ENCODE peak calls at places on chromosomes 4 and X, in nine cellular contexts. N, R, X, V, P, B, E, F and S are unnamed samples. For H3K9me3, the result is how much of the 10 kb centered on the place peaks cover.

GRCh38 chr4:79852305-79852730 is 220.7 kb downstream of the ANTXR2 start:
- DNase-seq in N (no peak), R (no peak), X (no peak), V (no peak), P (no peak), B (peak), E (peak), F (no peak), S (peak)

GRCh38 chr4:181645489-181645888 is 597.7 kb upstream of the TENM3 start:
- DNase-seq in N (no peak), R (no peak), X (no peak), V (no peak), P (no peak), B (no peak), E (peak), F (no peak), S (no peak)

GRCh38 chrX:8139713-8140112 is 31.4 kb downstream of the VCX2 start:
- DNase-seq in N (no peak), R (no peak), X (no peak), V (no peak), P (no peak), B (peak), E (peak), F (no peak), S (no peak)

GRCh38 chrX:123834116-123834515 is 25.7 kb upstream of the XIAP start:
- DNase-seq in N (no peak), R (no peak), X (no peak), V (no peak), P (no peak), B (no peak), E (no peak), F (no peak), S (no peak)

GRCh38 chr4:3502941-3503936 is 29.0 kb downstream of the LRPAP1 start:
- DNase-seq in N (no peak), R (no peak), X (no peak), V (no peak), P (no peak), B (no peak), E (no peak), F (no peak), S (no peak)

GRCh38 chr4:7323872-7324650 is 110.7 kb downstream of the PSAPL1 start:
- DNase-seq in N (no peak), R (no peak), X (no peak), V (no peak), P (peak), B (no peak), E (no peak), F (no peak), S (no peak)

GRCh38 chr4:152115794-152116193 is 355.0 kb upstream of the GATB start:
- DNase-seq in N (no peak), R (no peak), X (no peak), V (no peak), P (no peak), B (no peak), E (no peak), F (no peak), S (no peak)

GRCh38 chr4:184503869-184504300 is 29.5 kb upstream of the IRF2 start:
- DNase-seq in N (no peak), R (peak), X (no peak), V (no peak), P (no peak), B (no peak), E (peak), F (no peak), S (no peak)

GRCh38 chrX:2708016-2708415 is 16.9 kb downstream of the CD99 start:
- DNase-seq in N (no peak), R (peak), X (peak), V (no peak), P (no peak), B (no peak), E (no peak), F (no peak), S (no peak)

GRCh38 chr4:176013466-176014247 is 52.0 kb upstream of the WDR17 start:
- DNase-seq in N (no peak), R (peak), X (no peak), V (no peak), P (no peak), B (no peak), E (no peak), F (no peak), S (no peak)

GRCh38 chr4:75920327-75920726 is 18.1 kb upstream of the PPEF2 start:
- DNase-seq in N (no peak), R (no peak), X (peak), V (no peak), P (no peak), B (no peak), E (no peak), F (no peak), S (peak)

GRCh38 chr4:19130836-19131235 is 1109.3 kb upstream of the LCORL start:
- DNase-seq in N (no peak), R (no peak), X (no peak), V (no peak), P (no peak), B (no peak), E (peak), F (no peak), S (no peak)

GRCh38 chr4:140668111-140668510 is 88.1 kb downstream of the TBC1D9 start:
- DNase-seq in N (no peak), R (no peak), X (no peak), V (no peak), P (no peak), B (no peak), E (no peak), F (no peak), S (no peak)

GRCh38 chr4:184347251-184348239 is 126.8 kb downstream of the IRF2 start:
- DNase-seq in N (peak), R (peak), X (peak), V (peak), P (peak), B (no peak), E (peak), F (no peak), S (peak)

GRCh38 chrX:51242212-51242611 is 90.4 kb upstream of the NUDT10 start:
- DNase-seq in N (no peak), R (no peak), X (no peak), V (no peak), P (no peak), B (no peak), E (no peak), F (no peak), S (no peak)
- H3K9me3 ChIP-seq in N (under half), R (under half), X (under half), V (under half), P (under half), B (half or more), E (under half), F (under half), S (under half)

GRCh38 chr4:90503677-90504076 is 376.5 kb downstream of the CCSER1 start:
- DNase-seq in N (no peak), R (peak), X (no peak), V (no peak), P (no peak), B (no peak), E (no peak), F (no peak), S (no peak)
- H3K9me3 ChIP-seq in N (under half), R (under half), X (under half), V (under half), P (under half), B (under half), E (under half), F (under half), S (under half)

GRCh38 chr4:109321232-109321631 is 18.8 kb upstream of the COL25A1 start:
- DNase-seq in N (no peak), R (no peak), X (no peak), V (no peak), P (no peak), B (no peak), E (no peak), F (no peak), S (no peak)
- H3K9me3 ChIP-seq in N (under half), R (under half), X (under half), V (under half), P (under half), B (under half), E (under half), F (under half), S (under half)

DNA sequence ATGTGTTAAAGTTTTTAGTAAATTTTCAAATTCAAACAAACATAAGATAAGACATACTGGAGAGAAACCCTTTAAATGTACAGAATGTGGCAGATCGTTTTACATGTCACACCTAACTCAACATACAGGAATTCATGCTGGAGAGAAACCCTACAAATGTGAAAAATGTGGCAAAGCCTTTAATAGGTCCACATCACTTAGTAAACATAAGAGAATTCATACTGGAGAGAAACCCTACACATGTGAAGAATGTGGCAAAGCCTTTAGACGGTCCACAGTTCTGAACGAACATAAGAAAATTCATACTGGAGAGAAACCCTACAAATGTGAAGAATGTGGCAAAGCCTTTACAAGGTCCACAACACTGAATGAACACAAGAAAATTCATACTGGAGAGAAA is 32.8 kb downstream of the ZNF595 start:
- DNase-seq in N (no peak), R (no peak), X (no peak), V (no peak), P (no peak), B (no peak), E (no peak), F (no peak), S (no peak)
- H3K9me3 ChIP-seq in N (under half), R (under half), X (half or more), V (under half), P (under half), B (half or more), E (under half), F (half or more), S (under half)

GRCh38 chr4:98327694-98328093 is 66.5 kb downstream of the RAP1GDS1 start:
- DNase-seq in N (no peak), R (no peak), X (no peak), V (no peak), P (no peak), B (no peak), E (no peak), F (no peak), S (no peak)

GRCh38 chr4:98332017-98332416 is 70.8 kb downstream of the RAP1GDS1 start:
- DNase-seq in N (no peak), R (no peak), X (no peak), V (no peak), P (no peak), B (no peak), E (no peak), F (no peak), S (no peak)

GRCh38 chr4:98326168-98326567 is 65.0 kb downstream of the RAP1GDS1 start:
- DNase-seq in N (no peak), R (no peak), X (no peak), V (no peak), P (no peak), B (no peak), E (no peak), F (no peak), S (no peak)
- H3K9me3 ChIP-seq in N (under half), R (under half), X (under half), V (under half), P (under half), B (under half), E (under half), F (under half), S (under half)

GRCh38 chrX:70174754-70175153 is 2.5 kb upstream of the DGAT2L6 start:
- DNase-seq in N (no peak), R (no peak), X (no peak), V (peak), P (no peak), B (no peak), E (peak), F (no peak), S (no peak)
- H3K9me3 ChIP-seq in N (under half), R (under half), X (under half), V (under half), P (under half), B (under half), E (under half), F (under half), S (under half)

GRCh38 chrX:81874807-81875206 is 672.9 kb downstream of the SH3BGRL start:
- DNase-seq in N (no peak), R (no peak), X (no peak), V (no peak), P (no peak), B (no peak), E (no peak), F (no peak), S (no peak)
- H3K9me3 ChIP-seq in N (under half), R (under half), X (under half), V (under half), P (under half), B (under half), E (under half), F (under half), S (under half)

GRCh38 chr4:174910271-174910670 is 7.9 kb upstream of the ADAM29 start:
- DNase-seq in N (no peak), R (no peak), X (no peak), V (no peak), P (no peak), B (no peak), E (no peak), F (no peak), S (no peak)
- H3K9me3 ChIP-seq in N (under half), R (half or more), X (under half), V (under half), P (under half), B (under half), E (under half), F (under half), S (under half)

GRCh38 chr4:647481-647880 is 22.1 kb downstream of the PDE6B start:
- DNase-seq in N (no peak), R (no peak), X (no peak), V (no peak), P (no peak), B (no peak), E (no peak), F (no peak), S (no peak)
- H3K9me3 ChIP-seq in N (under half), R (under half), X (under half), V (under half), P (under half), B (under half), E (under half), F (under half), S (under half)